ENCODE peak calls at places on chromosomes 13 and 19, in four cellular contexts. I is stimulated activated CD4-positive, alpha-beta T cell treated with anti-CD3 and anti-CD28 coated beads, Interleukin-4, amount 100 ng/mL, for 24 hours; D is LHCN-M2; Y is HT1080. A is an unnamed sample.
A peak's percentile ranks its signal among the peaks of the same experiment; 100 is the strongest.

GRCh38 chr13:56850852-56851251 is 289.9 kb upstream of the PRR20A start:
- DNase-seq in I (no peak), D (no peak), Y (no peak), A (no peak)

GRCh38 chr13:26583662-26584061 is 26.2 kb downstream of the WASF3 start:
- DNase-seq in I (no peak), D (no peak), Y (no peak), A (no peak)

GRCh38 chr13:92804926-92805325 is 421.7 kb upstream of the GPC6 start:
- DNase-seq in I (no peak), D (peak; percentile 49), Y (no peak), A (no peak)

GRCh38 chr13:113822266-113822665 is 41.6 kb downstream of the GAS6 start:
- DNase-seq in I (no peak), D (no peak), Y (no peak), A (no peak)

GRCh38 chr13:83839158-83839557 is 43.1 kb downstream of the SLITRK1 start:
- DNase-seq in I (no peak), D (no peak), Y (no peak), A (no peak)

GRCh38 chr13:33126909-33127607 is 110.8 kb downstream of the KL start:
- DNase-seq in I (no peak), D (peak; percentile 90), Y (no peak), A (no peak)

GRCh38 chr19:38304352-38304865 is 358 bp downstream of the C19orf33 start:
- DNase-seq in I (no peak), D (no peak), Y (no peak), A (no peak)

GRCh38 chr13:109412232-109412935 is 374.0 kb downstream of the IRS2 start:
- DNase-seq in I (no peak), D (peak; percentile 37), Y (no peak), A (no peak)

GRCh38 chr19:39411006-39411831 is 1.2 kb upstream of the PLEKHG2 start:
- DNase-seq in I (no peak), D (no peak), Y (no peak), A (no peak)

GRCh38 chr19:15885919-15886318 is 12.0 kb downstream of the CYP4F2 start:
- DNase-seq in I (no peak), D (no peak), Y (no peak), A (no peak)

GRCh38 chr19:31083122-31083521 is 266.1 kb downstream of the TSHZ3 start:
- DNase-seq in I (no peak), D (no peak), Y (no peak), A (no peak)

GRCh38 chr13:60881507-60881906 is 484.5 kb downstream of the TDRD3 start:
- DNase-seq in I (no peak), D (no peak), Y (no peak), A (no peak)

GRCh38 chr19:29918891-29919290 is 23.1 kb upstream of the URI1 start:
- DNase-seq in I (no peak), D (no peak), Y (no peak), A (no peak)

GRCh38 chr13:50255639-50256038 is 240.4 kb downstream of the KCNRG start:
- DNase-seq in I (no peak), D (no peak), Y (no peak), A (no peak)

GRCh38 chr13:80132741-80133601 is 208.0 kb downstream of the SPRY2 start:
- DNase-seq in I (no peak), D (peak; percentile 73), Y (no peak), A (no peak)

GRCh38 chr19:43574424-43575155 is 737 bp downstream of the XRCC1 start:
- DNase-seq in I (no peak), D (peak; percentile 53), Y (peak; percentile 91), A (no peak)

GRCh38 chr13:58024103-58024502 is 392.6 kb downstream of the PCDH17 start:
- DNase-seq in I (no peak), D (no peak), Y (no peak), A (no peak)

GRCh38 chr13:113176822-113177221 is 18.4 kb downstream of the PROZ start:
- DNase-seq in I (no peak), D (no peak), Y (no peak), A (no peak)

GRCh38 chr13:20411638-20412342 is 113.9 kb downstream of the CRYL1 start:
- DNase-seq in I (peak; percentile 48), D (no peak), Y (no peak), A (peak; percentile 12)

GRCh38 chr13:94464771-94465170 is 14.7 kb downstream of the DCT start:
- DNase-seq in I (peak; percentile 30), D (no peak), Y (peak; percentile 54), A (no peak)

GRCh38 chr13:44237276-44237767 is 136.3 kb upstream of the SERP2 start:
- DNase-seq in I (peak; percentile 12), D (peak; percentile 88), Y (peak; percentile 97), A (no peak)

GRCh38 chr13:110490009-110490770 is 71.3 kb downstream of the RAB20 start:
- DNase-seq in I (no peak), D (no peak), Y (no peak), A (no peak)

GRCh38 chr19:39568604-39569003 is 28.6 kb upstream of the EID2 start:
- DNase-seq in I (no peak), D (peak; percentile 11), Y (peak; percentile 68), A (no peak)

GRCh38 chr19:5054551-5055456 is 85.9 kb downstream of the KDM4B start:
- DNase-seq in I (no peak), D (no peak), Y (no peak), A (no peak)

GRCh38 chr13:105159794-105160193 is 1375.7 kb downstream of the EFNB2 start:
- DNase-seq in I (no peak), D (no peak), Y (no peak), A (no peak)

GRCh38 chr13:60538566-60538965 is 141.5 kb downstream of the TDRD3 start:
- DNase-seq in I (no peak), D (no peak), Y (no peak), A (no peak)

GRCh38 chr19:47391510-47392223 is 27.7 kb downstream of the MEIS3 start:
- DNase-seq in I (peak; percentile 87), D (peak; percentile 54), Y (peak; percentile 64), A (peak; percentile 63)

GRCh38 chr19:54462072-54462712 is 1.4 kb downstream of the LENG9 start:
- DNase-seq in I (no peak), D (no peak), Y (no peak), A (no peak)

GRCh38 chr19:56476671-56477428 is at the start of gene ZNF667:
- DNase-seq in I (peak; percentile 21), D (peak; percentile 48), Y (no peak), A (no peak)

A was measured in activated T-helper 9 cell treated with anti-CD3 and anti-CD28 coated beads, Interleukin-2, amount 50 U/mL, for 16 hours.